ENCODE peak calls at places on chromosomes 6 and 20, in seven cellular contexts. L, H, N, W, D, B and Y are unnamed samples. For H3K27me3, the result is how much of the 10 kb centered on the place peaks cover.

GRCh38 chr6:150452642-150453243 is 83.9 kb downstream of the IYD start:
- DNase-seq in L (no peak), H (no peak), N (no peak), W (peak), D (no peak), B (peak), Y (no peak)

GRCh38 chr6:30841644-30842504 is 42.4 kb upstream of the DDR1 start:
- DNase-seq in L (no peak), H (no peak), N (peak), W (no peak), D (no peak), B (no peak), Y (no peak)

GRCh38 chr20:31760457-31761240 is 21.6 kb downstream of the TPX2 start:
- DNase-seq in L (no peak), H (no peak), N (no peak), W (no peak), D (no peak), B (no peak), Y (no peak)

GRCh38 chr20:16337707-16338106 is 235.5 kb downstream of the KIF16B start:
- DNase-seq in L (no peak), H (no peak), N (no peak), W (no peak), D (peak), B (no peak), Y (no peak)

GRCh38 chr20:33812673-33813462 is 1.7 kb downstream of the CHMP4B start:
- DNase-seq in L (no peak), H (no peak), N (peak), W (no peak), D (peak), B (no peak), Y (peak)

GRCh38 chr6:110688661-110689268 is 126.5 kb downstream of the CDK19 start:
- DNase-seq in L (no peak), H (no peak), N (no peak), W (no peak), D (peak), B (peak), Y (no peak)

GRCh38 chr6:90319979-90320667 is 23.5 kb upstream of the BACH2 start:
- DNase-seq in L (no peak), H (no peak), N (no peak), W (no peak), D (no peak), B (no peak), Y (no peak)

GRCh38 chr6:43276180-43277082 is 21.6 kb upstream of the SLC22A7 start:
- DNase-seq in L (no peak), H (no peak), N (peak), W (no peak), D (no peak), B (no peak), Y (peak)

GRCh38 chr20:58815448-58815847 is 35.3 kb downstream of the GNAS-AS1 start:
- DNase-seq in L (no peak), H (no peak), N (no peak), W (no peak), D (no peak), B (no peak), Y (no peak)

GRCh38 chr6:18166314-18167007 is 11.2 kb downstream of the KDM1B start:
- DNase-seq in L (no peak), H (no peak), N (no peak), W (no peak), D (no peak), B (peak), Y (no peak)

GRCh38 chr6:131116755-131117360 is 18.4 kb upstream of the AKAP7 start:
- DNase-seq in L (no peak), H (no peak), N (peak), W (no peak), D (peak), B (no peak), Y (no peak)

GRCh38 chr6:161963634-161964244 is 689.9 kb upstream of the AGPAT4 start:
- DNase-seq in L (no peak), H (no peak), N (no peak), W (no peak), D (no peak), B (no peak), Y (peak)

GRCh38 chr20:5073154-5074049 is 46.4 kb downstream of the PCNA start:
- DNase-seq in L (no peak), H (no peak), N (peak), W (peak), D (peak), B (peak), Y (peak)

GRCh38 chr6:42783177-42783875 is 1.5 kb downstream of the BICRAL start:
- DNase-seq in L (peak), H (peak), N (peak), W (peak), D (peak), B (peak), Y (peak)

GRCh38 chr6:134550604-134551003 is 232.7 kb upstream of the SGK1 start:
- DNase-seq in L (no peak), H (no peak), N (no peak), W (no peak), D (no peak), B (no peak), Y (no peak)

GRCh38 chr20:50844430-50845100 is 49.7 kb downstream of the BCAS4 start:
- DNase-seq in L (no peak), H (no peak), N (no peak), W (no peak), D (peak), B (no peak), Y (no peak)

GRCh38 chr6:52089758-52090348 is 2.4 kb upstream of the PKHD1 start:
- DNase-seq in L (peak), H (no peak), N (no peak), W (no peak), D (peak), B (no peak), Y (no peak)

GRCh38 chr6:106788761-106789160 is 159.4 kb downstream of the QRSL1 start:
- DNase-seq in L (no peak), H (no peak), N (no peak), W (no peak), D (no peak), B (no peak), Y (no peak)

GRCh38 chr6:157045831-157046454 is 268.8 kb downstream of the ARID1B start:
- DNase-seq in L (no peak), H (no peak), N (peak), W (no peak), D (peak), B (no peak), Y (peak)

GRCh38 chr6:137816688-137817087 is 50.4 kb upstream of the TNFAIP3 start:
- DNase-seq in L (no peak), H (no peak), N (no peak), W (no peak), D (no peak), B (no peak), Y (no peak)

GRCh38 chr6:121522265-121522664 is 86.8 kb downstream of the GJA1 start:
- DNase-seq in L (no peak), H (no peak), N (peak), W (no peak), D (peak), B (no peak), Y (no peak)

GRCh38 chr20:50252715-50253500 is 62.3 kb downstream of the CEBPB start:
- DNase-seq in L (no peak), H (no peak), N (no peak), W (no peak), D (no peak), B (peak), Y (no peak)

GRCh38 chr20:18180815-18181214 is 43.2 kb downstream of the KAT14 start:
- DNase-seq in L (no peak), H (no peak), N (no peak), W (no peak), D (no peak), B (no peak), Y (no peak)

GRCh38 chr6:147802400-147802799 is 293.9 kb downstream of the SAMD5 start:
- DNase-seq in L (no peak), H (no peak), N (no peak), W (no peak), D (no peak), B (no peak), Y (no peak)

GRCh38 chr6:113901482-113901881 is 44.3 kb downstream of the MARCKS start:
- DNase-seq in L (no peak), H (no peak), N (no peak), W (no peak), D (no peak), B (no peak), Y (no peak)

GRCh38 chr6:17835784-17836183 is 129.1 kb upstream of the NUP153 start:
- DNase-seq in L (no peak), H (no peak), N (no peak), W (no peak), D (no peak), B (no peak), Y (no peak)

GRCh38 chr6:47595785-47596184 is 102.6 kb upstream of the ADGRF4 start:
- DNase-seq in L (no peak), H (no peak), N (no peak), W (no peak), D (no peak), B (no peak), Y (no peak)

GRCh38 chr6:111810321-111811235 is 62.7 kb downstream of the FYN start:
- DNase-seq in L (no peak), H (no peak), N (no peak), W (no peak), D (no peak), B (no peak), Y (no peak)

GRCh38 chr6:131910956-131911355 is 40.2 kb downstream of the CCN2 start:
- DNase-seq in L (no peak), H (no peak), N (no peak), W (no peak), D (no peak), B (no peak), Y (no peak)

GRCh38 chr6:127606131-127606562 is 29.2 kb downstream of the C6orf58 start:
- DNase-seq in L (no peak), H (no peak), N (peak), W (no peak), D (peak), B (no peak), Y (peak)

GRCh38 chr20:1301031-1301529 is 27.9 kb downstream of the SDCBP2 start:
- DNase-seq in L (no peak), H (no peak), N (no peak), W (no peak), D (peak), B (no peak), Y (peak)

GRCh38 chr6:11890849-11891248 is 112.2 kb upstream of the ADTRP start:
- DNase-seq in L (no peak), H (no peak), N (no peak), W (no peak), D (no peak), B (no peak), Y (no peak)

GRCh38 chr20:25076201-25076600 is 5.7 kb downstream of the VSX1 start:
- DNase-seq in L (no peak), H (no peak), N (no peak), W (no peak), D (no peak), B (no peak), Y (no peak)
- H3K27me3 ChIP-seq in L (under half), H (under half), N (half or more), W (under half), D (under half), B (half or more), Y (under half)

GRCh38 chr20:62025832-62026563 is 39.7 kb downstream of the TAF4 start:
- DNase-seq in L (no peak), H (no peak), N (peak), W (no peak), D (no peak), B (no peak), Y (no peak)
- H3K4me3 ChIP-seq in L (no peak), H (no peak), N (no peak), W (no peak), D (no peak), B (no peak), Y (no peak)

DNA sequence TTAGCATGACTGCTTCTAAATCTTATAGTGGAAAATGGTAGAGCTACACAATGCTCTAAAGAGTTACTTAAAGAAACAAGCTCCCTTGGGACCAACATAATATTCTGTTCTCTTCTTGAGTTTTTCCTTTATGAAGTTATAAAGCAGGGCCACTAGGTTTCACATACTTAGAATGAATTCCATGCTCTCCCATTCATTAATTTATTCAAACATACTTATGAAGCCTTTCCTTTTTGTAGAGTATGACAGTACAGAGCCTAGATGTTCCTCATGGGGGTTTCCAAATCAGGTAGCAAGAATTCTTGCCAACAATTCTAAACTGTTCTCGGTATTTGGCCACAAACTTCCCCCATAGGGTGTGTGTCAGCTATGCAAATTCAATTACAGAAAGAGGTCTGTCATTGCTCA is 20.6 kb upstream of the FABP7 start:
- DNase-seq in L (no peak), H (no peak), N (no peak), W (no peak), D (no peak), B (no peak), Y (no peak)
- H3K27me3 ChIP-seq in L (under half), H (under half), N (under half), W (under half), D (under half), B (under half), Y (half or more)

GRCh38 chr6:28747083-28747630 is 176.6 kb downstream of the TRIM27 start:
- DNase-seq in L (peak), H (no peak), N (no peak), W (no peak), D (no peak), B (no peak), Y (no peak)

GRCh38 chr6:28751963-28752350 is 171.8 kb downstream of the TRIM27 start:
- DNase-seq in L (no peak), H (no peak), N (no peak), W (no peak), D (no peak), B (no peak), Y (no peak)

GRCh38 chr6:28750926-28751458 is 172.8 kb downstream of the TRIM27 start:
- DNase-seq in L (no peak), H (no peak), N (no peak), W (no peak), D (no peak), B (no peak), Y (no peak)

GRCh38 chr6:28747631-28748157 is 176.1 kb downstream of the TRIM27 start:
- DNase-seq in L (peak), H (no peak), N (peak), W (no peak), D (peak), B (no peak), Y (no peak)

DNA sequence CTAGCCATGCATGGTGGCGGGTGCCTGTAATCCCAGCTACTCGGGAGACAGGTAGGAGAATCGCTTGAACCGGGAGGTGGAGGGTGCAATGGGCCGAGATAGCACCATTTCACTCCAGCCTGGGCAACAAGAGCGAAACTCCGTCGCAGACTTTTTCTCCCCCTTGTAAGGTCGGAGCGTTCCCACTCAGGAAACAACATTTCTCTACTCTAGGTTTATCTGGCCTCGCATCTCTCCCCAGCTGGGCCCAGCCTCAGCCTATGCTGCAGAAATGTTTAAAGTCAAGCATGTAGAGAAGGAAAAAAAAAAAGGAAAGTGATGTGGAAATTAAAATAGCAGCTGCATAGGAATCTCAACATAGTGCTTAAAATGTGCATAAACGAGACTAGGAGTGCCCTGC is 172.3 kb downstream of the TRIM27 start:
- DNase-seq in L (no peak), H (no peak), N (no peak), W (no peak), D (no peak), B (no peak), Y (no peak)
- H3K4me3 ChIP-seq in L (no peak), H (no peak), N (no peak), W (no peak), D (no peak), B (no peak), Y (no peak)